ENCODE peak calls at places on chromosomes 11 and 22, in four cellular contexts. O, G, E and N are unnamed samples.

GRCh38 chr11:94895451-94895850 is 77.9 kb downstream of the CWC15 start:
- DNase-seq in O (no peak), G (peak), E (no peak), N (no peak)

GRCh38 chr11:111718436-111719325 is 47.5 kb downstream of the PPP2R1B start:
- DNase-seq in G (peak), E (no peak), O (no peak), N (no peak)

GRCh38 chr11:110472858-110473257 is 43.1 kb downstream of the FDX1 start:
- DNase-seq in E (no peak), O (peak), G (peak), N (no peak)

GRCh38 chr11:130244851-130245250 is 69.9 kb downstream of the ZBTB44 start:
- DNase-seq in E (no peak), G (no peak), O (no peak), N (no peak)

GRCh38 chr11:1921576-1922141 is 2.2 kb downstream of the TNNT3 start:
- DNase-seq in E (no peak), G (no peak), O (no peak), N (no peak)

GRCh38 chr22:49368976-49369725 is 458.5 kb downstream of the BRD1 start:
- DNase-seq in E (no peak), O (no peak), G (no peak), N (no peak)

GRCh38 chr22:50621948-50622722 is 5.8 kb downstream of the ARSA start:
- DNase-seq in O (peak), E (no peak), G (no peak), N (no peak)

GRCh38 chr11:2929511-2929879 is 275 bp upstream of the PHLDA2 start:
- DNase-seq in E (no peak), G (peak), O (peak), N (no peak)

GRCh38 chr11:33868646-33869461 is 23.0 kb downstream of the LMO2 start:
- DNase-seq in E (no peak), O (no peak), G (no peak), N (no peak)

GRCh38 chr11:65776196-65776595 is 4.6 kb downstream of the AP5B1 start:
- DNase-seq in O (peak), G (peak), E (no peak), N (no peak)

GRCh38 chr22:17257578-17257977 is 38.3 kb upstream of the ADA2 start:
- DNase-seq in O (no peak), E (no peak), G (no peak), N (no peak)

GRCh38 chr22:21726650-21727049 is 8.9 kb downstream of the YPEL1 start:
- DNase-seq in O (peak), E (peak), G (peak), N (no peak)

GRCh38 chr11:123482225-123482624 is 52.2 kb downstream of the GRAMD1B start:
- DNase-seq in O (no peak), E (no peak), G (no peak), N (no peak)

GRCh38 chr11:1118755-1119275 is 38.9 kb upstream of the MUC5AC start:
- DNase-seq in E (no peak), G (no peak), O (no peak), N (no peak)

GRCh38 chr22:19110064-19110458 is 12.2 kb downstream of the DGCR2 start:
- DNase-seq in G (no peak), E (no peak), O (no peak), N (no peak)

GRCh38 chr22:27108425-27109114 is 451.2 kb downstream of the MIAT start:
- DNase-seq in E (no peak), G (no peak), O (no peak), N (no peak)

GRCh38 chr11:128158860-128159259 is 428.5 kb downstream of the ETS1 start:
- DNase-seq in G (no peak), E (no peak), O (no peak), N (no peak)

GRCh38 chr11:60544077-60544476 is 28.9 kb downstream of the MS4A13 start:
- DNase-seq in E (no peak), O (no peak), G (no peak), N (no peak)

GRCh38 chr11:67449116-67449844 is 3.2 kb downstream of the GPR152 start:
- DNase-seq in G (no peak), E (no peak), O (no peak), N (no peak)

GRCh38 chr11:93169143-93169542 is 28.6 kb downstream of the SLC36A4 start:
- DNase-seq in O (no peak), G (no peak), E (no peak), N (no peak)

GRCh38 chr22:20440637-20441591 is 3.3 kb upstream of the SCARF2 start:
- DNase-seq in G (no peak), O (no peak), E (no peak), N (no peak)

GRCh38 chr22:46958191-46958590 is 195.7 kb downstream of the TBC1D22A start:
- DNase-seq in E (no peak), G (no peak), O (no peak), N (no peak)

GRCh38 chr11:99682171-99682570 is 661.4 kb downstream of the CNTN5 start:
- DNase-seq in G (no peak), E (no peak), O (no peak), N (no peak)

GRCh38 chr11:64447717-64448598 is 89.0 kb downstream of the RPS6KA4 start:
- DNase-seq in O (peak), G (peak), E (no peak), N (no peak)

GRCh38 chr11:61004037-61004641 is 32.7 kb downstream of the CD6 start:
- DNase-seq in O (no peak), E (no peak), G (no peak), N (no peak)

GRCh38 chr11:92782806-92783205 is 186.6 kb upstream of the MTNR1B start:
- DNase-seq in G (no peak), O (no peak), E (no peak), N (no peak)

GRCh38 chr11:18765554-18765953 is 26.0 kb downstream of the PTPN5 start:
- DNase-seq in E (no peak), O (no peak), G (no peak), N (no peak)

GRCh38 chr22:48796295-48797015 is 1031.2 kb downstream of the BRD1 start:
- DNase-seq in O (no peak), E (no peak), G (no peak), N (no peak)

GRCh38 chr11:46557684-46558151 is 36.1 kb downstream of the AMBRA1 start:
- DNase-seq in E (no peak), G (peak), O (no peak), N (no peak)

GRCh38 chr11:36454991-36455611 is 55.0 kb downstream of the TRAF6 start:
- DNase-seq in G (no peak), E (no peak), O (no peak), N (peak)

GRCh38 chr11:8749202-8749601 is 66.6 kb downstream of the RPL27A start:
- DNase-seq in G (no peak), E (no peak), O (no peak), N (no peak)

GRCh38 chr22:25404923-25405853 is 159.3 kb upstream of the GRK3 start:
- DNase-seq in E (no peak), O (peak), G (peak), N (no peak)

GRCh38 chr11:28481673-28482480 is 373.7 kb downstream of the METTL15 start:
- DNase-seq in G (no peak), O (peak), E (no peak), N (no peak)

GRCh38 chr11:124870430-124870829 is 5.2 kb downstream of the ROBO3 start:
- DNase-seq in E (no peak), G (no peak), O (no peak), N (no peak)

GRCh38 chr11:124869856-124870387 is 4.7 kb downstream of the ROBO3 start:
- DNase-seq in O (peak), G (no peak), E (no peak), N (no peak)

GRCh38 chr11:124872741-124873140 is 7.5 kb downstream of the ROBO3 start:
- DNase-seq in G (no peak), O (no peak), E (no peak), N (no peak)

GRCh38 chr11:124873980-124874379 is 8.7 kb downstream of the ROBO3 start:
- DNase-seq in G (no peak), O (no peak), E (no peak), N (no peak)

DNA sequence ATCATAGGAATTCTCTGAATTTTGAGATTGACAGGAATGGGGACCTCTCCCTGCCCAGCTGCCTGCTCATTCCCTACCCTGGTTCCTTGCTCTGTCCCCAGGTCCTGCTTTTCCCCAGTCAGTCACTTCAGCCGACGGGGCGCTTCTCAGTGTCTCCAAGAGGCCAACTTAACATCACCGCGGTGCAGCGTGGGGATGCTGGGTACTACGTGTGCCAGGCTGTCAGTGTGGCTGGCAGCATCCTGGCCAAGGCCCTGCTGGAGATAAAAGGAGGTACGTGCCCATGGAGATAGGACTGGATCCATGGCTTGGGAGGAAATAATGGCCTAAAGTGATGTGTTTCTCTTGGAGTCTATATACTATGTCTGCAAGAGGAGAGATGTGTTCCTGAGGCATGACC is 7.0 kb downstream of the ROBO3 start:
- DNase-seq in O (peak), E (no peak), G (no peak), N (no peak)
- H3K9ac ChIP-seq in O (no peak), E (no peak), G (no peak), N (no peak)

DNA sequence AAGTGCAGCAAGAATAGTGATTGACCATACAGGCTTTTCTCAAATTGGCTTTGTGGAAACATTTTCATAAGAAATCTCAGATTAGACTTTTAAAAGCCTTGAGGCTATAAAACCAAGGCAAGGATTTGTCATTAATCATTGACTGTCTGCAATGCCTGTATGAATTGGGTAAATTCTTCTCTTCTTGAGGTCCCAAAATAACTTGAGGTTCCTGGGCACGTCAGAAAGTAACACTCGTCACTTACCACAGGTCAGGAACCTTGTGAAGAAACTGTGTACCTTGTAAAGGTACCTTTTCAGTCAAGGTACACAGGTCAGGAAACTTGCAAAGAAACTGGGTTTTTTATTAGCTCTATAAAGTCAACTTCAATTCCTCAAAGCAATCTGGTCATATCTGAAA is 43.3 kb upstream of the SORL1 start:
- DNase-seq in E (no peak), O (no peak), G (no peak), N (no peak)
- H2BK12ac ChIP-seq in E (no peak), O (no peak), G (no peak), N (no peak)

DNA sequence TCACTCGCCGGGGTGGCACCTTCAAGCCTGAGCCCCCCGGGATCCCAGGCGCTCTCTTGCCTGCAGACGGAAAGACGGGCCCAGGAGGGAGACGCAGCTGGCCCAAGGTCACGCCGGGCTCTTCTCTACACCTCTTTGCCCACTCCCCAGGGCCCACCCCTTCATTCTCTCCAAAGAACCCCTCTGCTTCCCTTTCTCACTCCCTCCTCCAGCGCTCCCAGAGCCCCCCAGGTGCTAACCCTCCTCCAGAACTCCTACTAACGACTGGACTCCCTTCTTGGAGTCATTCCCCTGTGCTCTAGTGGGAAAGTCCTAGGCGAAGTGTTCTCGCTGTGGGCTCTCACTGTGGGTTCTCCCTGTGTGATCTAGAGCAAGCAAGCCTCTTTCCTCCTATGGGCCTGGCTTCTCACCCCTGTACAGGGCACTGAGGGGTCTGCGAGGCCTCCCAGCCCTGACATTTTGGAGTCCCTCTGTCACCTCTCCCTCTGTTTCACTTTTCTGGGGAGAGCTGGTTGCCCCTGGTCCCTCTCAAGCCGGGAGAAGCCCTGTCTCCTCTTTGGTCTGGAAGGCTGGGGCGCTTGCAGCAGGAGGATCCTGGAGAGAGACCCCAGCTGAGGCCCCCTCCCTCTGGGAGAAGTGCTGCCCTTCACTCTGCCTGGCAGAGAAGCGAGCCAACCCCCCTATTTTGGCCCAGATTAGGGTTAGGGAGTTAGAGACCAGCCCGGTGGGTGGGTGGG is 858 bp downstream of the OAF start:
- DNase-seq in E (no peak), O (no peak), G (peak), N (no peak)
- H3K9ac ChIP-seq in E (no peak), O (no peak), G (peak), N (peak)

GRCh38 chr11:86491048-86491447 is 116.4 kb downstream of the CCDC81 start:
- DNase-seq in E (no peak), G (no peak), O (no peak), N (no peak)
- H2BK12ac ChIP-seq in E (no peak), G (no peak), O (no peak), N (no peak)

DNA sequence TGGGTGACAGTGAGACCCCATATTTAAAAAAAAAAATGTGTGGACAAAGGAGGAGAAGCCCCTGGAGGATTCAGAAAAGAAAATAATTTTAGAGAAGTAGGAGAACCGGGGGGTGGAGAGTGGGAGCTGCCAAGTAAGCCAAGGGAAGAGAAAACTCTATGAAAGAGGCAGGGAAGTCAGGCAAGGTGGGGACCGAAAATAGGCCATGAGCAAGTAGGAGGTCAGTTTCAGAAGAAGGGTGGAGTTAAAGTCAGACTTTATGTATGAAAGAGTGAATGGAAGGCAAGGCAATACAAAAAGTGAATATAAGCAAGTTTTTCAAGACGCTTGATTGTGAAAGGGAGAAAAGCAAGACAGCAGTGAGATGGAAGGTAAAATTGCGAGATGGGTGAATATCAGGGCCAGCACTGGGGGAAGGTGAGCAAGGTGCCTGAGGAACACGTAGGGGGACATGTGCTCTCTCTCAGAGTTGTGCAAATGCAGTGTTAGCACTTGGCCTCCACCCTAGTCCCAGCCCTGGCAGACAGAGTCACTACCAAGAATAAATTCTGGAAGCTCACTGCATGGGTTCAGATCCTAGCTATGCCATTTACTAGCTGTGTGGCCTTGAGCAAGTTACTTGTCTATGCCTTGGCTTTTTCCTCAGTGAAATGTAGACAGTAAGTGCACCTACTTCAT is 6.7 kb downstream of the XRRA1 start:
- DNase-seq in E (no peak), G (no peak), O (no peak), N (no peak)
- H3K9ac ChIP-seq in E (no peak), G (peak), O (no peak), N (no peak)

DNA sequence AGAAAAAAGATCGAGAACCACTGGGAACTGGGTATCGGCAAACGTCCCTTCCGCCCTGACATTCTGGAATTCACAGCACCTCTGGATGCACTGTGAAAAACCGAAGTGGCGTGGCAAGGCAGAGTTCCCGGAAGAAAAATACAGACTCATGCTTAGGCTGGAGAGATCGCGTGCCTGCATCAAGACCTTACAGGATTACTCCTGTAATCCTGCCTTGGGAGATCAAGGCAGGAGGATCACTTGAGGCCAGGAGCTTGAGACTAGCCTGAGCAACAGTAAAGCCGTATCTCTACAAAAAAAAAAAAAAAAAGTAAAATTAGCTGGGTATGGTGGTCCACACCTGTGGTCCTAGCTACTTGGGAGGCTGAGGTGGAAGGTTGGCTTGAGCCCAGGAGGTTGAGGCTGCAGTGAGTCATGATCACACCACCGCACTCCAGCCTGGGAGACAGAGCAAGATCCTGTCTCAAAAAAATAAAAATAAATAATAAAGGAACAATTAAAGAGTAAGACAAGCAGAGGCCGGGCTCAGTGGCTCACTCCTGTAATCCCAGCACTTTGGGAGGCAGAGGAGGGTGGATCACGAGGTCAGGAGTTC is 19.9 kb upstream of the TEF start:
- DNase-seq in O (no peak), E (no peak), G (no peak), N (no peak)
- H2BK12ac ChIP-seq in O (no peak), E (no peak), G (no peak), N (no peak)

DNA sequence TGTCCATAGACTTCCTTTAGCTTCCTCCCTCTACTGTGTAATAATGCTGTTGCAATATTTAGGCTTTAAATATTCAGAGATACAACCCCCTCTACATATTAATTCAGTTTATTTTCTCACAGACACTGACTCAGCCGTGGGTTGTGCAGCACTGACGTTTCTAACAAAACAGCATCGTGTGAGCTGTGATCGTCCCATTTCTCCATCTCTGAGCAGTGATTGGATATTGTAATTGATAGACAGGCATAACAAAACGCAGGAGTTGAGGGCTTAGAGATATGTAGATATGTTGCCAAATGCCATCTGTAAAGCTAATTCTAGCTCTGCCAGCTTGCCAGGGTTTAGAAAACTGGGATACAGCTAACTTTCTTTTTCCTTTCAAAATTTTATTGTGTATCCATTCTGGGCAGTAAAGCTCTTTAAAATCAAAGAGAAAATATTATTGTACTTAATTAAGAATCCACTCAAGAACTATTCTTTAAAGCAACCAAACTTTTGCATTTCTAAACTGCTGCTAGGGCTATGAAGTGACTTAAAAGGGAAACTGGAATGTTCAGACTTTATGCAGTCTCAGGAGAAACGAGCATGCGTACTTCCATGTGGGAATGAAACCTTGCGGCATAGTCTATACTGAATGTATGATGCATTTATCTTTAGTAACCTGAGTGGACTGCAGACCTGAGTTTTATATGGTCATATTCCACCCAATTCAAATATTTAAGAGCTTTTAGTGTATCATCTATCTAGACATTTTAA is 22.7 kb downstream of the BTBD10 start:
- DNase-seq in O (peak), E (no peak), G (peak), N (no peak)
- H3K9ac ChIP-seq in O (no peak), E (peak), G (peak), N (no peak)